ENCODE peak calls at places on chromosomes 6 and 20, in ten cellular contexts. I is neural crest cell, E is cardiac muscle cell, J is tibial nerve, H is BJ, D is astrocyte of the spinal cord, U is body of pancreas, Z is breast epithelium, O is fibroblast of the aortic adventitia, K is progenitor cell of endocrine pancreas. G is an unnamed sample.

GRCh38 chr6:144873653-144874378 is 588.7 kb downstream of the UTRN start:
- DNase-seq in I (no peak), D (no peak), H (no peak), E (no peak), Z (no peak), K (no peak), O (no peak), J (no peak), U (no peak), G (no peak)

GRCh38 chr20:62733250-62733842 is 24.7 kb downstream of the NTSR1 start:
- DNase-seq in D (no peak), E (no peak), U (no peak), J (no peak), Z (peak), H (no peak), K (no peak), O (no peak), I (no peak), G (no peak)

GRCh38 chr6:106890447-106890846 is 84.1 kb downstream of the CD24 start:
- DNase-seq in Z (no peak), U (no peak), J (no peak), I (no peak), K (no peak), H (no peak), O (no peak), D (no peak), E (no peak), G (no peak)

GRCh38 chr20:63686492-63687321 is 9.7 kb upstream of the TNFRSF6B start:
- DNase-seq in D (peak), Z (no peak), U (peak), I (no peak), J (peak), H (no peak), E (peak), K (no peak), O (peak), G (no peak)

GRCh38 chr6:64580346-64580745 is 944.7 kb downstream of the PHF3 start:
- DNase-seq in Z (no peak), O (no peak), H (no peak), J (no peak), K (no peak), I (no peak), U (no peak), E (no peak), D (peak), G (no peak)

GRCh38 chr6:144785056-144785455 is 499.9 kb downstream of the UTRN start:
- DNase-seq in J (no peak), Z (no peak), I (no peak), K (no peak), U (no peak), H (no peak), E (no peak), O (no peak), D (no peak), G (no peak)

GRCh38 chr6:7821426-7821825 is 89.2 kb downstream of the TXNDC5 start:
- DNase-seq in D (no peak), J (no peak), I (no peak), E (no peak), H (no peak), U (no peak), K (no peak), O (peak), Z (no peak), G (no peak)

GRCh38 chr6:89323461-89324098 is 8.5 kb upstream of the GABRR2 start:
- DNase-seq in H (no peak), E (peak), Z (no peak), U (no peak), I (no peak), D (peak), O (peak), J (no peak), K (no peak), G (no peak)

GRCh38 chr6:106844930-106845329 is 129.6 kb downstream of the CD24 start:
- DNase-seq in K (no peak), J (no peak), Z (no peak), H (no peak), D (no peak), U (no peak), O (no peak), E (no peak), I (no peak), G (no peak)

GRCh38 chr6:142885182-142885867 is 59.7 kb downstream of the HIVEP2 start:
- DNase-seq in Z (no peak), U (peak), J (no peak), D (peak), E (peak), K (no peak), H (peak), O (peak), I (no peak), G (peak)

GRCh38 chr20:41978246-41978790 is 360.1 kb upstream of the CHD6 start:
- DNase-seq in O (no peak), E (no peak), J (no peak), K (no peak), Z (no peak), U (no peak), I (no peak), H (no peak), D (no peak), G (no peak)

GRCh38 chr20:1375515-1375914 is 17.3 kb downstream of the FKBP1A start:
- DNase-seq in I (no peak), D (peak), U (no peak), K (no peak), E (no peak), O (peak), Z (no peak), J (no peak), H (no peak), G (no peak)

GRCh38 chr6:31949926-31950548 is 4.1 kb downstream of the CFB start:
- DNase-seq in U (no peak), Z (no peak), E (no peak), H (no peak), O (no peak), K (no peak), J (no peak), D (no peak), I (no peak), G (no peak)

GRCh38 chr20:41200446-41201202 is 63.3 kb downstream of the PLCG1 start:
- DNase-seq in E (no peak), Z (no peak), H (no peak), I (no peak), K (no peak), U (no peak), O (peak), D (no peak), J (no peak), G (no peak)

GRCh38 chr6:15147827-15148226 is 98.0 kb upstream of the JARID2 start:
- DNase-seq in H (no peak), O (no peak), D (no peak), J (no peak), K (no peak), E (peak), Z (no peak), U (no peak), I (no peak), G (no peak)

GRCh38 chr6:47016916-47017315 is 25.2 kb downstream of the ADGRF1 start:
- DNase-seq in U (no peak), H (no peak), D (no peak), O (no peak), E (no peak), J (no peak), K (no peak), Z (no peak), I (no peak), G (no peak)

GRCh38 chr6:47308674-47309325 is 905 bp downstream of the TNFRSF21 start:
- DNase-seq in Z (no peak), D (peak), I (peak), E (peak), O (peak), U (peak), K (peak), H (no peak), J (no peak), G (peak)

GRCh38 chr6:32950010-32950409 is 2.9 kb downstream of the HLA-DMA start:
- DNase-seq in I (no peak), K (no peak), H (no peak), Z (no peak), U (no peak), O (no peak), D (no peak), E (no peak), J (no peak), G (no peak)

GRCh38 chr6:60754879-60755278 is 1531.1 kb downstream of the KHDRBS2 start:
- DNase-seq in O (no peak), Z (no peak), J (no peak), H (no peak), K (no peak), U (no peak), E (peak), I (no peak), D (no peak), G (no peak)
- TF ChIP-seq CTCF in O (no peak), Z (no peak), J (no peak), H (no peak), K (peak), U (no peak), E (no peak), I (no peak), D (no peak), G (peak)

DNA sequence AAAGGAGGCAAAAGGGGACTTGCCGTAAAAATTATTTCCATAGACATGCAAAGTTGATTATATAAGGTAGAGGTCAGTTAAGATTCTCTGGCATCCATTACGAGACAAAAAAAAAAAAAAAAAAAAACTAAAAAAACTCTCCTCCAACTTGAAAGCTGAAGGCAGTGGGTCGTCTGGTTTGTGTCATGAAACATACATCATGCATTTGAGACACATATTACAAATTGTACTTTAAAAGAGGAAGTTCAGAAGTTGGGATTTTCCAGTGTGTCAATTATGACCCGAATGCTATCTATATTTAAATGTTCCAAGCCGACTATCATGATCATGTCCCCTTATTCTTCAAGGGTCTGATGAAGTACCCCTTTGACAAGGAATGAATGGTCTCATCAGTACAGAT is 125.1 kb downstream of the ZNF217 start:
- DNase-seq in D (no peak), I (no peak), O (no peak), Z (no peak), U (no peak), H (no peak), E (no peak), K (no peak), J (no peak), G (no peak)
- TF ChIP-seq CTCF in D (no peak), I (no peak), O (no peak), Z (no peak), U (no peak), H (no peak), E (no peak), K (no peak), J (no peak), G (no peak)

DNA sequence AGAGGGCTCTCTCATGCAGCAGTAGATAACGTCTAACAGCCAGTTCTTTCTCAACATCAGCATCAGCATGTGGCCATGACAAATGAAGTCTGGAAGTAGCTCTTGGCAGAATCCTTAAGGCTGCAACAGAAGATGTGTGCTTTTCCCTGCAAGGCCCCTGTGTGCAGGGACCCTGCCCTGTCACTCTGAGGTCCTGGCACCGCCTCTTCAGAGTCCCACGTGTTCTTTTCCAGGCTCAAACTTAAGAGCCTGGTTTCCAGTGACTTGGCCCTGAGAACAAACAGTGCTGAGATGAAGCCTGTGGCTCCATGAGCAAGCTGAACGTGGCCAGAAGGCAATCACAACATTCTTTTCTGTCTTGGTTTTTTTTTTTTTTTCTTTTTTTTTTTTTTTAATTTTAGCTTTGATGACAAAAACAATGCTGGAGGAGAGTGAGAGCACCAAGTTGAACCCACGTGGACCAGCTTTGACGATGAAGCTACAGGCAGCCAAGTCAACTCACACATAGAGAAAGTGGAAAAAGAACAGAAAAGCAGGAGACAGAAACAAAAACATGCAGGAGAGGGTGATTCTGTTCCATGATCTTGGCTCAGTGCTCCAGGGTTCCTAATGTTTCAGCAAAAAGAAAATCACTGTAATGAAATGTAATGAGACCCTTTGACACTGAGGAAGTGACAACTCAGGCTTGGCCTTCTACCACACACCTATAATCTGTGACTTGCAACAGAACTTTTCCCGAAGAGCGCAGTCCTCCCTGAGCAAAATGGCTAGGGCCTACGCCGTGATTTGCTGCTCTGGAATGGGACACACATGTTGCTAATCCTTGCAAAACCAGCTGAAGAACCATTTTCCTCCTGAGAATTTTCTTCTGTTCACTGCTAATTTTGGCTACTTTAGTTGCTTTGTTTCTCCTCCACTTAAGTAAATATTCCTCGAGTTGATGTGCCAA is 86.1 kb downstream of the FOXC1 start:
- DNase-seq in E (peak), I (no peak), D (peak), H (no peak), Z (no peak), O (peak), U (no peak), K (no peak), J (no peak), G (no peak)
- TF ChIP-seq CTCF in E (no peak), I (no peak), D (no peak), H (no peak), Z (no peak), O (no peak), U (no peak), K (no peak), J (no peak), G (no peak)

DNA sequence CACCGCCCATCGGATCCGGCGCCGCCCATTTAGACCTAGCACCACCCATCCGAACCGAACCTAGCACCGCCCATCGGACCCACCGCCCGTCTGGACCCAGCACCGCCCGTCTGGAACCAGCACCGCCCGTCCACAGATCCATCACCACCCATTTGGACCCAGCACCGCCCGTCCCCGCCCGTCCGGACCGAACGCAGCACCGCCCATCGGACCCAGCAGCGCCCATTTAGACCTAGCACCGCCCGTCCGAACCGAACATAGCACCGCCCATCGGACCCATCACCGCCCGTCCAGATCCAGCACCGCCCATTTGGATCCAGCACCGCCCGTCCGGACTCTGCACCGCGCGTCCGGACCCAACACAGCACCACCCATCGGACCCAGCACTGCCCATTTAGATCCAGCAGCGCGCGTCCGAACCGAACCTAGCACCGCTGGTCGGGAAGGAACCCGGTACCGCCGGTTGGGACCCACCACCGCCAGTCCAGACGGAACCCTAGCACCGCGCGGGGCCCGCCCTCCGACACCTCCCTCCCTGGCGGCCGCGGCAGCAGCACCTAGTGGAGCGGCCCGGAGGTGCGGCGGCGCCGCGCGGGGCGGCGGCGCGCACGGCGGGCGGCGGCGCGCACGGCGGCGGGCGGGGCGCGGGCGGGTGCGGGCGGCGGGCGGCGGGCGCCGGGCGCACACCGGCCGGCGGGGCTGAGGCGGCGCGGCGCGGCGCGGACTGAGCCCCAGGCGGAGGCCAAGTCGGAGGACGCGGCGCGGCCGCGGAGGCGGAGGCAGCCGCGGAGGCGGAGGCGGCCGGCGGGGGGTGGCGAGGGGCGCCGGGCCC is at the start of gene AFDN:
- DNase-seq in K (peak), J (peak), Z (peak), E (peak), H (no peak), U (peak), I (peak), D (no peak), O (peak), G (peak)
- TF ChIP-seq CTCF in K (peak), J (peak), Z (peak), E (peak), H (peak), U (peak), I (peak), D (peak), O (peak), G (no peak)

GRCh38 chr6:36873115-36873514 is 1.5 kb downstream of the PPIL1 start:
- DNase-seq in U (no peak), Z (no peak), J (no peak), O (no peak), E (no peak), K (no peak), H (no peak), I (no peak), D (no peak), G (no peak)

GRCh38 chr6:36874016-36874442 is 574 bp downstream of the PPIL1 start:
- DNase-seq in O (peak), U (peak), Z (no peak), K (no peak), E (no peak), D (no peak), J (no peak), I (no peak), H (no peak), G (no peak)

GRCh38 chr6:36875250-36875633 is 639 bp upstream of the PPIL1 start:
- DNase-seq in D (no peak), I (no peak), E (no peak), J (no peak), Z (no peak), O (no peak), H (no peak), K (no peak), U (no peak), G (no peak)

GRCh38 chr6:36874443-36875249 is at the start of gene PPIL1:
- DNase-seq in O (peak), I (peak), K (peak), J (peak), E (peak), Z (peak), D (peak), H (no peak), U (peak), G (peak)

GRCh38 chr6:36873612-36874011 is 991 bp downstream of the PPIL1 start:
- DNase-seq in K (no peak), O (no peak), U (no peak), E (no peak), J (no peak), H (no peak), I (no peak), D (no peak), Z (no peak), G (no peak)
- TF ChIP-seq CTCF in K (peak), O (no peak), U (peak), E (no peak), J (no peak), H (peak), I (no peak), D (peak), Z (no peak), G (no peak)